ENCODE peak calls at places on chromosome 5, in four cellular contexts. A, G, V and S are unnamed samples.

GRCh38 chr5:106797996-106798395 is 872.7 kb downstream of the EFNA5 start:
- DNase-seq in A (no peak), G (no peak), V (no peak), S (no peak)

GRCh38 chr5:89728750-89729149 is 680.8 kb downstream of the CETN3 start:
- DNase-seq in A (peak; percentile 14), G (no peak), V (no peak), S (no peak)

GRCh38 chr5:133086366-133086875 is 34.6 kb downstream of the HSPA4 start:
- DNase-seq in A (no peak), G (no peak), V (no peak), S (no peak)

GRCh38 chr5:125659316-125660071 is 763.7 kb upstream of the GRAMD2B start:
- DNase-seq in A (no peak), G (no peak), V (no peak), S (no peak)

GRCh38 chr5:145777445-145778063 is 57.6 kb downstream of the PRELID2 start:
- DNase-seq in A (no peak), G (no peak), V (no peak), S (no peak)

GRCh38 chr5:69131304-69131703 is 35.6 kb upstream of the CCNB1 start:
- DNase-seq in A (no peak), G (no peak), V (no peak), S (no peak)

GRCh38 chr5:54383225-54383624 is 72.3 kb upstream of the HSPB3 start:
- DNase-seq in A (no peak), G (no peak), V (no peak), S (no peak)

GRCh38 chr5:170408189-170408588 is 19.0 kb upstream of the KCNMB1 start:
- DNase-seq in A (no peak), G (no peak), V (no peak), S (no peak)

GRCh38 chr5:10602031-10602806 is 38.3 kb downstream of the ANKRD33B start:
- DNase-seq in A (no peak), G (no peak), V (no peak), S (no peak)

GRCh38 chr5:168274416-168274815 is 17.0 kb upstream of the WWC1 start:
- DNase-seq in A (no peak), G (no peak), V (no peak), S (no peak)

GRCh38 chr5:148469446-148470062 is 85.8 kb downstream of the FBXO38 start:
- DNase-seq in A (peak; percentile 48), G (no peak), V (no peak), S (peak; percentile 79)

GRCh38 chr5:172722309-172722815 is 48.6 kb downstream of the DUSP1 start:
- DNase-seq in A (no peak), G (no peak), V (no peak), S (no peak)